ENCODE peak calls at places on chromosomes 3 and 15, in seven cellular contexts. G, Y, V, S, J, R and A are unnamed samples.

GRCh38 chr15:73832657-73833056 is 40.7 kb upstream of the TBC1D21 start:
- DNase-seq in J (no peak), V (no peak), S (no peak), Y (no peak), R (no peak), G (no peak), A (no peak)

GRCh38 chr3:188296761-188297689 is 143.1 kb downstream of the LPP start:
- DNase-seq in V (peak; percentile 71), J (peak; percentile 68), G (peak; percentile 85), Y (no peak), S (no peak), R (peak; percentile 48), A (no peak)

GRCh38 chr3:72678892-72679291 is 169.4 kb downstream of the SHQ1 start:
- DNase-seq in S (no peak), Y (no peak), G (peak; percentile 83), J (no peak), V (no peak), R (no peak), A (no peak)

GRCh38 chr3:101779808-101780366 is 876 bp downstream of the NXPE3 start:
- DNase-seq in V (no peak), S (no peak), Y (no peak), J (no peak), G (no peak), R (peak; percentile 57), A (no peak)

GRCh38 chr15:40098489-40099261 is 10.0 kb downstream of the BMF start:
- DNase-seq in G (peak; percentile 90), R (peak; percentile 71), Y (peak; percentile 16), V (peak; percentile 90), J (peak; percentile 82), S (peak; percentile 88), A (peak; percentile 95)

GRCh38 chr3:173617490-173617889 is 219.9 kb downstream of the NLGN1 start:
- DNase-seq in V (peak; percentile 65), Y (no peak), S (peak; percentile 48), J (no peak), R (no peak), G (no peak), A (no peak)

GRCh38 chr3:12396475-12396874 is 87.8 kb upstream of the TSEN2 start:
- DNase-seq in R (no peak), V (no peak), S (no peak), Y (no peak), J (no peak), G (no peak), A (no peak)

GRCh38 chr3:56725175-56725574 is 42.1 kb upstream of the TASOR start:
- DNase-seq in R (no peak), J (no peak), G (no peak), Y (peak; percentile 22), V (no peak), S (no peak), A (no peak)

GRCh38 chr3:45688194-45688881 is 858 bp upstream of the SACM1L start:
- DNase-seq in J (peak; percentile 42), S (no peak), R (peak; percentile 65), G (peak; percentile 52), Y (no peak), V (no peak), A (peak; percentile 70)

GRCh38 chr3:106963446-106963845 is 413.8 kb upstream of the CCDC54 start:
- DNase-seq in R (no peak), G (peak; percentile 45), V (no peak), S (no peak), Y (no peak), J (no peak), A (peak; percentile 27)

GRCh38 chr3:77048186-77048585 is 8.3 kb downstream of the ROBO2 start:
- DNase-seq in J (no peak), S (no peak), Y (no peak), V (no peak), G (no peak), R (no peak), A (no peak)

GRCh38 chr3:24678441-24678865 is 183.8 kb upstream of the THRB start:
- DNase-seq in G (peak; percentile 93), Y (no peak), J (no peak), V (no peak), R (no peak), S (no peak), A (no peak)

GRCh38 chr3:23240386-23240785 is 37.3 kb downstream of the UBE2E2 start:
- DNase-seq in Y (no peak), R (no peak), J (no peak), V (no peak), G (no peak), S (no peak), A (no peak)

GRCh38 chr3:39870706-39871105 is 61.3 kb downstream of the MYRIP start:
- DNase-seq in J (no peak), S (no peak), R (no peak), G (no peak), V (no peak), Y (no peak), A (no peak)

GRCh38 chr3:158105710-158106438 is at the start of gene SHOX2:
- DNase-seq in Y (no peak), V (peak; percentile 64), J (no peak), G (no peak), S (peak; percentile 65), R (peak; percentile 61), A (peak; percentile 54)

GRCh38 chr3:190432216-190432615 is 17.5 kb downstream of the TMEM207 start:
- DNase-seq in S (no peak), Y (no peak), V (no peak), G (peak; percentile 32), R (peak; percentile 77), J (no peak), A (no peak)

GRCh38 chr15:58146734-58147133 is 8.6 kb downstream of the AQP9 start:
- DNase-seq in Y (no peak), G (peak; percentile 60), S (peak; percentile 49), J (no peak), V (peak; percentile 67), R (no peak), A (no peak)

GRCh38 chr3:44343421-44343820 is 4.9 kb downstream of the TCAIM start:
- DNase-seq in V (no peak), S (no peak), Y (no peak), G (no peak), J (no peak), R (no peak), A (no peak)

GRCh38 chr3:107268461-107268860 is 108.8 kb upstream of the CCDC54 start:
- DNase-seq in G (no peak), V (no peak), Y (no peak), J (no peak), R (no peak), S (no peak), A (no peak)

GRCh38 chr15:71295242-71296031 is 180.2 kb downstream of the THSD4 start:
- DNase-seq in J (no peak), S (no peak), V (peak; percentile 81), R (peak; percentile 92), G (peak; percentile 98), Y (no peak), A (peak; percentile 82)

GRCh38 chr3:115581347-115582135 is 41.8 kb upstream of the GAP43 start:
- DNase-seq in J (no peak), G (peak; percentile 52), V (no peak), R (peak; percentile 91), Y (no peak), S (no peak), A (no peak)

GRCh38 chr3:24263069-24263668 is 231.5 kb downstream of the THRB start:
- DNase-seq in J (no peak), S (no peak), Y (no peak), R (no peak), G (no peak), V (no peak), A (peak; percentile 43)

GRCh38 chr15:35888815-35889214 is 342.9 kb upstream of the DPH6 start:
- DNase-seq in J (no peak), V (no peak), S (no peak), Y (no peak), R (no peak), G (peak; percentile 20), A (peak; percentile 4)

GRCh38 chr3:131502530-131503327 is at the start of gene MRPL3:
- DNase-seq in G (peak; percentile 83), V (peak; percentile 90), J (peak; percentile 79), R (peak; percentile 96), Y (peak; percentile 72), S (peak; percentile 91), A (peak; percentile 93)

GRCh38 chr3:134622803-134623365 is 27.9 kb downstream of the KY start:
- DNase-seq in Y (no peak), G (no peak), J (no peak), S (no peak), R (no peak), V (peak; percentile 46), A (no peak)

GRCh38 chr3:3836845-3837244 is 37.6 kb downstream of the LRRN1 start:
- DNase-seq in V (no peak), R (no peak), Y (no peak), G (no peak), J (no peak), S (no peak), A (no peak)

DNA sequence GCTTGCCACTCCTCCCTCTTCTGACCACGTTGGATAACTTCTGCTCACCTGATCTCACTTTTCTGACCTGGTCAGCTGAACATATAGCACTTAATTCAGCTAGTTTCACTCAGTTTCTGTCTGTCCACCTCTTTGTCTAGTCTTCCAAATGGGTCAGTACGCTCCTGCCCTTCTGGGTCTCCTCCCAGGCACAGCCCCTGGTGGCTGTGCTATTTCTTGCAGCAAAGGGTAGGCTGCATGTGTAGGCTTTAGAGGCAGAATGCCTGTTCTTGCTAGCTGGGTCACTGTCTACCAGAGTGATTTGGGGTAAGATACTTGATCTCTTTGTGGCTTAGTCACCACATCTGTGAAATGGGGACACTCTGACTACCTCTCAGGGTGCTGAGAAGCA is 2.4 kb upstream of the RBP1 start:
- DNase-seq in G (no peak), R (no peak), S (no peak), V (no peak), J (no peak), Y (no peak), A (no peak)
- H3K27ac ChIP-seq in G (no peak overlapping the region), R (no peak overlapping the region), S (no peak overlapping the region), V (no peak overlapping the region), J (peak overlapping the region; percentile 26), Y (no peak overlapping the region), A (no peak overlapping the region)

DNA sequence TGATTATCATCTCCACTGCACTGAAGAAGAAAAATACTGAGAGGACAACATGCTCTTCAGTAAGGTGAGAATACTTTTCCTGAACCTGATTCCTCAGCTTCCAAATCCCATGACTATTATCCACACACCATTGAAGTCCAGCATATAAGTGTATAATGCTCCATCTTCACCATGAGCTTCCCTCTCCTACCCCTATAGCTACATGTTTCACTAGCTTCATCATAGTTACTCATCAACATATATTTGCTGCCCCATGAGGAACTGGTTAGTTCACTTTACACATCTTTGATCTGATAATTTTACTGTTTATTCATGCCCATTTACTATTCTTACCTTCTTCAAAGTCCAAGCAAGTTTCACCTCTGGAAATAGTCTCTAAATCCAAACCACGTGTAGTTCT is 908.5 kb upstream of the SEMA6D start:
- DNase-seq in G (no peak), J (no peak), S (no peak), Y (no peak), V (no peak), R (no peak), A (no peak)
- H3K4me1 ChIP-seq in G (no peaks in the 10 kb centered on the region), J (no peaks in the 10 kb centered on the region), S (no peaks in the 10 kb centered on the region), Y (no peaks in the 10 kb centered on the region), V (no peaks in the 10 kb centered on the region), R (no peaks in the 10 kb centered on the region), A (no peaks in the 10 kb centered on the region)

GRCh38 chr15:85778107-85778776 is 16.5 kb downstream of the KLHL25 start:
- DNase-seq in S (no peak), R (no peak), G (no peak), Y (no peak), V (no peak), J (no peak), A (no peak)
- H3K27ac ChIP-seq in S (no peak overlapping the region), R (no peak overlapping the region), G (no peak overlapping the region), Y (no peak overlapping the region), V (no peak overlapping the region), J (no peak overlapping the region), A (no peak overlapping the region)

GRCh38 chr15:66404532-66404931 is 17.8 kb downstream of the MAP2K1 start:
- DNase-seq in V (no peak), J (no peak), Y (no peak), G (no peak), R (no peak), S (no peak), A (peak; percentile 71)
- H3K4me1 ChIP-seq in V (peaks cover 8% of the 10 kb centered on the region), J (peaks cover 4% of the 10 kb centered on the region), Y (peaks cover 43% of the 10 kb centered on the region), G (peaks cover 26% of the 10 kb centered on the region), R (peaks cover 39% of the 10 kb centered on the region), S (no peaks in the 10 kb centered on the region), A (peaks cover 52% of the 10 kb centered on the region)